ENCODE peak calls at places on chromosomes 2 and 18, in four cellular contexts. B is dorsolateral prefrontal cortex, U is endothelial cell of umbilical vein, C is prostate gland. J is an unnamed sample. For H3K27me3, the result is how much of the 10 kb centered on the place peaks cover.

GRCh38 chr2:144659731-144660275 is 139.9 kb upstream of the ZEB2 start:
- DNase-seq in B (no peak), U (no peak), C (no peak), J (no peak)

GRCh38 chr2:64390586-64390985 is 63.4 kb upstream of the LGALSL start:
- DNase-seq in B (no peak), U (no peak), C (no peak), J (no peak)

GRCh38 chr2:70939001-70939846 is 3.5 kb downstream of the ATP6V1B1 start:
- DNase-seq in B (no peak), U (no peak), C (no peak), J (no peak)

GRCh38 chr2:67798536-67799160 is 264.2 kb downstream of the C1D start:
- DNase-seq in B (no peak), U (peak), C (no peak), J (no peak)

GRCh38 chr18:77754475-77755044 is 504.9 kb downstream of the GALR1 start:
- DNase-seq in B (no peak), U (no peak), C (no peak), J (no peak)

GRCh38 chr18:11857177-11857887 is 6.1 kb downstream of the CHMP1B start:
- DNase-seq in B (peak), U (peak), C (no peak), J (no peak)

GRCh38 chr2:61710711-61711110 is 143.1 kb downstream of the FAM161A start:
- DNase-seq in B (no peak), U (no peak), C (no peak), J (no peak)

GRCh38 chr2:39513641-39514094 is 76.6 kb upstream of the MAP4K3 start:
- DNase-seq in B (peak), U (peak), C (peak), J (peak)

GRCh38 chr2:669323-669722 is 7.9 kb downstream of the TMEM18 start:
- DNase-seq in B (no peak), U (peak), C (peak), J (no peak)

GRCh38 chr2:41711736-41712135 is 336.1 kb upstream of the PKDCC start:
- DNase-seq in B (no peak), U (no peak), C (no peak), J (no peak)

GRCh38 chr18:42931501-42931900 is 184.0 kb downstream of the RIT2 start:
- DNase-seq in B (no peak), U (peak), C (no peak), J (no peak)

GRCh38 chr2:175676813-175677212 is 325.3 kb downstream of the LNPK start:
- DNase-seq in B (no peak), U (no peak), C (no peak), J (no peak)

GRCh38 chr2:182761903-182762302 is 45.8 kb downstream of the DNAJC10 start:
- DNase-seq in B (no peak), U (peak), C (no peak), J (no peak)

GRCh38 chr2:9055471-9055870 is 52.0 kb upstream of the MBOAT2 start:
- DNase-seq in B (no peak), U (no peak), C (no peak), J (no peak)

GRCh38 chr2:102848366-102848839 is 86.6 kb downstream of the TMEM182 start:
- DNase-seq in B (peak), U (peak), C (no peak), J (peak)

GRCh38 chr18:48227206-48227605 is 182.0 kb downstream of the ZBTB7C start:
- DNase-seq in B (no peak), U (no peak), C (no peak), J (no peak)

GRCh38 chr18:34649072-34649471 is 61.0 kb upstream of the DTNA start:
- DNase-seq in B (no peak), U (no peak), C (no peak), J (no peak)

GRCh38 chr2:178072383-178073301 is at the start of gene PDE11A:
- DNase-seq in B (peak), U (peak), C (peak), J (peak)

GRCh38 chr2:224410946-224411561 is 9.1 kb upstream of the FAM124B start:
- DNase-seq in B (no peak), U (no peak), C (no peak), J (no peak)

GRCh38 chr2:199977984-199978415 is 22.6 kb downstream of the MAIP1 start:
- DNase-seq in B (no peak), U (peak), C (no peak), J (no peak)

DNA sequence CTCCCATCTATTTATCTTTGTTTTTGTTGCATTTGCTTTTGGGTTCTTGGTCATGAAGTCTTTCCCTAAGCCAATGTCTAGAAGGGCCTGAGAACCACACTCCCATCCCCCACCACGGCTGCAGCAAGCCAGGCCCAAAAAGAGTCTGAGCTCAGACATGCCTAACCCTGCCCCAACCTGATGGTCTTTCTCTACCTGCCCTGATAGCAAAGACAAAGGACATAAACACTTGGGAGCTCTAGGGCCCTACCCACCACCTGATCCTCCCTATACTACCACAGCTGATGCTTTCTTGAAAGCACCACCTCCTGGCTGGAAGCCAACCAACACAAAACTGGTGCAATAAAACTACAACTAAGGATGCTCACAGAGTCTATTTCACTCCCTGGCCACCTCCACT is 233.4 kb downstream of the WDR7 start:
- DNase-seq in B (no peak), U (no peak), C (no peak), J (no peak)
- H3K27ac ChIP-seq in B (no peak), U (no peak), C (no peak), J (no peak)

DNA sequence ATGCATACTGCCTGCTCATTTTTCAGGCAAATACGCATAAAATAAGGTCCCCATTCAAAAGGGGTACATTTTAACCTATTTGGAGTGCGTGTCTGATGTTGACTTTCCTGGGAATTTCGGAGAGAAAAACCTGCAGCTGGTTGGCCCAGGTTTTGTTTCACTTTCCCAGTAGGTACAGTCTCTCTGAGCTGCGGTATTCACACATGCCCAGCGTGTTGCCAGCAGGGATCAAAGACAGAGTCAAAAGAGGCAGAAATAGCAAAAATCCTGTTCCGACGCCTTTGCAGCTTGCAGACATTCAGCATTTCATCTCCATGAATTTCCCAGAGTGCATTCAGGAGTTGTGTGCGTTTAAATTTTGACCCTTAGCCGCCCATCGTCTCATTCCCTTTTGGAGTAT is 855.4 kb upstream of the CELF4 start:
- DNase-seq in B (no peak), U (no peak), C (no peak), J (no peak)
- H3K27me3 ChIP-seq in B (under half), U (under half), C (under half), J (under half)

DNA sequence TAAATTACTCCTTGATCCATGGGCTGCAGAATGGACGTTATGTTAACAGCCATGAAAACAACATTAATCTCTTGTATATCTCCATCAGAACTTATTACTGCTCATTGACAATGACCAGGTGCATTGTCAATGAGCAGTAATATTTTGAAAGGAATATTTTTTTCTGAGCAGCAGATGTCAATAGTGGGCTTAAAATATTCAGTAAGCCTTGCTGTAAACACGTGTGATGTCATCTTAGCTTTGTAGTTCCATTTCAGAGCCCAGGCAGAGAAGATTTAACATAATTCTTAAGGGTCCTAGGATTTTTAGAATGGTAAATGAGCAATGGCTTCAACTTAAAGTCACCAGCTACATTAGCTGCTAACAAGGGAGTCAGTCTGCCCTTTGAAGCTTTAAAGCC is 26.6 kb downstream of the CFAP210 start:
- DNase-seq in B (no peak), U (no peak), C (no peak), J (no peak)
- H3K27ac ChIP-seq in B (no peak), U (no peak), C (no peak), J (no peak)

DNA sequence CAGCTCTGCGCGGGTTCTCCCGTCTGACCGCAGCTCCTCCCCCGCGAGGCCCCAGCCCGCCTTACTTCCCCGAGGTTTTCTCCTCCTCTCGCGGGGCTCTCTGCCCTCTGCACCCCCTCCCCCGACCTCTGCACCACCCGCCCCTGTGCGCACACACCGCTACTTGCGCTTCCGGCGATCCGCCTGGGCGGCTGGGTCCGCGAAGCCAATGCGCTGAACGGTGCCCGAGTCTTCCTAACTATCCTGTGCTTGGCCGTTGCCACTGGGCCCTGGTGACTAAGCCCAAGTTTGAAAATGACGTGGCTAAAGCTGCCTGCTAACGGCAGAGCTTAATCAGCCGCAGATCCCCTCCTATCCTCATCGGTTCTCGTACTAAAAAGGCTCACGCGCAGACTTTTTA is 6.2 kb downstream of the ONECUT2 start:
- DNase-seq in B (no peak), U (no peak), C (no peak), J (no peak)
- H3K27me3 ChIP-seq in B (half or more), U (half or more), C (half or more), J (under half)

DNA sequence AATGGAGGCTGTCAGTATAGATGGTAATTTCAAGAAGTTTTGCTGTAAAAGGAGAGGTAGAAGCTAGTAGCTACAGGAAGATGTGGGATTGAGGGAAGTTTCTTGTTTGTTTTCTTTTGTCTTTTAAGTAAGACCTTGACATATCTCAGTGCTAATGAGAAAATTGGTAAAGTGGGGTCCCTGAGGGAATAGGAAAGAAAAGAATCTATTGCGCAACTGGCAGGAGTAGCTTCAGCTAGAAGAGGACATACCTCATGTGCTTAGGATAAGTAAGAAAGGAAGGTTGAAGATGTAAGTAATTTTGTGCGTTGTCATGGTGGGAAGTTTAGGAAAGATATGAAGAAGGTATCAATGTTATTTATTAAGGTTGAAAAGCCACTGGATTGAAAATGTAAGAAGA is 8.4 kb upstream of the IKZF2 start:
- DNase-seq in B (no peak), U (no peak), C (no peak), J (no peak)
- H3K27ac ChIP-seq in B (no peak), U (no peak), C (no peak), J (no peak)